ENCODE peak calls at places on chromosomes 6 and 20, in six cellular contexts. Q, O, S, Y, I and A are unnamed samples.

GRCh38 chr20:63519765-63520593 is 586 bp upstream of the PPDPF start:
- DNase-seq in Q (no peak), O (peak; percentile 86), S (peak; percentile 87), Y (no peak), I (no peak), A (peak; percentile 64)

GRCh38 chr20:24420567-24420966 is 48.9 kb upstream of the SYNDIG1 start:
- DNase-seq in Q (no peak), O (no peak), S (peak; percentile 36), Y (no peak), I (no peak), A (no peak)

GRCh38 chr20:62104234-62104789 is 18.0 kb upstream of the LSM14B start:
- DNase-seq in Q (no peak), O (no peak), S (no peak), Y (no peak), I (no peak), A (no peak)

GRCh38 chr20:45345104-45345936 is 2.9 kb downstream of the SDC4 start:
- DNase-seq in Q (no peak), O (no peak), S (no peak), Y (no peak), I (no peak), A (no peak)

GRCh38 chr6:132907231-132907630 is 92.9 kb downstream of the RPS12 start:
- DNase-seq in Q (no peak), O (no peak), S (no peak), Y (no peak), I (no peak), A (no peak)

GRCh38 chr20:46626799-46627198 is 24.5 kb downstream of the SLC13A3 start:
- DNase-seq in Q (no peak), O (no peak), S (no peak), Y (no peak), I (no peak), A (no peak)

GRCh38 chr6:70790483-70790882 is 122.8 kb downstream of the SMAP1 start:
- DNase-seq in Q (no peak), O (no peak), S (no peak), Y (no peak), I (no peak), A (no peak)

GRCh38 chr6:96007663-96008062 is 8.1 kb upstream of the FUT9 start:
- DNase-seq in Q (no peak), O (no peak), S (no peak), Y (no peak), I (peak; percentile 74), A (no peak)

GRCh38 chr6:75528423-75528822 is 34.8 kb upstream of the FILIP1 start:
- DNase-seq in Q (no peak), O (peak; percentile 11), S (no peak), Y (no peak), I (no peak), A (no peak)

GRCh38 chr20:5950271-5951031 is at the start of the genes MCM8 and TRMT6:
- DNase-seq in Q (peak; percentile 83), O (peak; percentile 98), S (peak; percentile 91), Y (peak; percentile 95), I (peak; percentile 99), A (peak; percentile 94)
- H3K79me2 ChIP-seq in Q (peaks cover 42% of the 10 kb centered on the region), O (peaks cover 33% of the 10 kb centered on the region), S (peaks cover 57% of the 10 kb centered on the region), Y (peaks cover 68% of the 10 kb centered on the region), I (peaks cover 39% of the 10 kb centered on the region), A (peaks cover 35% of the 10 kb centered on the region)

GRCh38 chr6:31886426-31887068 is 7.8 kb upstream of the SLC44A4 start:
- DNase-seq in Q (no peak), O (no peak), S (peak; percentile 11), Y (no peak), I (no peak), A (no peak)
- TF ChIP-seq POLR2AphosphoS5 in Q (no peak), O (no peak), S (no peak), Y (no peak), I (no peak), A (no peak)

GRCh38 chr6:17901493-17901892 is 85.9 kb downstream of the KIF13A start:
- DNase-seq in Q (no peak), O (no peak), S (no peak), Y (no peak), I (no peak), A (no peak)

GRCh38 chr6:17905611-17906592 is 81.5 kb downstream of the KIF13A start:
- DNase-seq in Q (no peak), O (no peak), S (no peak), Y (no peak), I (no peak), A (no peak)

GRCh38 chr6:17900011-17900410 is 87.4 kb downstream of the KIF13A start:
- DNase-seq in Q (no peak), O (no peak), S (no peak), Y (no peak), I (no peak), A (no peak)

GRCh38 chr6:17904491-17905120 is 82.8 kb downstream of the KIF13A start:
- DNase-seq in Q (no peak), O (no peak), S (no peak), Y (no peak), I (no peak), A (no peak)

GRCh38 chr6:17902953-17903352 is 84.5 kb downstream of the KIF13A start:
- DNase-seq in Q (no peak), O (no peak), S (no peak), Y (no peak), I (no peak), A (no peak)
- H3K79me2 ChIP-seq in Q (no peaks in the 10 kb centered on the region), O (peaks cover 59% of the 10 kb centered on the region), S (peaks cover 72% of the 10 kb centered on the region), Y (peaks cover 3% of the 10 kb centered on the region), I (peaks cover 3% of the 10 kb centered on the region), A (peaks cover 13% of the 10 kb centered on the region)

GRCh38 chr6:8218861-8219260 is 116.5 kb upstream of the EEF1E1 start:
- DNase-seq in Q (no peak), O (no peak), S (no peak), Y (no peak), I (no peak), A (no peak)
- TF ChIP-seq POLR2AphosphoS5 in Q (no peak), O (no peak), S (no peak), Y (no peak), I (no peak), A (no peak)

GRCh38 chr6:104862456-104862855 is 2.7 kb upstream of the HACE1 start:
- DNase-seq in Q (no peak), O (no peak), S (no peak), Y (no peak), I (no peak), A (no peak)

GRCh38 chr6:104860221-104860620 is 502 bp upstream of the HACE1 start:
- DNase-seq in Q (no peak), O (no peak), S (no peak), Y (no peak), I (no peak), A (no peak)

GRCh38 chr6:104855507-104855906 is 4.2 kb downstream of the HACE1 start:
- DNase-seq in Q (no peak), O (no peak), S (no peak), Y (no peak), I (no peak), A (no peak)

DNA sequence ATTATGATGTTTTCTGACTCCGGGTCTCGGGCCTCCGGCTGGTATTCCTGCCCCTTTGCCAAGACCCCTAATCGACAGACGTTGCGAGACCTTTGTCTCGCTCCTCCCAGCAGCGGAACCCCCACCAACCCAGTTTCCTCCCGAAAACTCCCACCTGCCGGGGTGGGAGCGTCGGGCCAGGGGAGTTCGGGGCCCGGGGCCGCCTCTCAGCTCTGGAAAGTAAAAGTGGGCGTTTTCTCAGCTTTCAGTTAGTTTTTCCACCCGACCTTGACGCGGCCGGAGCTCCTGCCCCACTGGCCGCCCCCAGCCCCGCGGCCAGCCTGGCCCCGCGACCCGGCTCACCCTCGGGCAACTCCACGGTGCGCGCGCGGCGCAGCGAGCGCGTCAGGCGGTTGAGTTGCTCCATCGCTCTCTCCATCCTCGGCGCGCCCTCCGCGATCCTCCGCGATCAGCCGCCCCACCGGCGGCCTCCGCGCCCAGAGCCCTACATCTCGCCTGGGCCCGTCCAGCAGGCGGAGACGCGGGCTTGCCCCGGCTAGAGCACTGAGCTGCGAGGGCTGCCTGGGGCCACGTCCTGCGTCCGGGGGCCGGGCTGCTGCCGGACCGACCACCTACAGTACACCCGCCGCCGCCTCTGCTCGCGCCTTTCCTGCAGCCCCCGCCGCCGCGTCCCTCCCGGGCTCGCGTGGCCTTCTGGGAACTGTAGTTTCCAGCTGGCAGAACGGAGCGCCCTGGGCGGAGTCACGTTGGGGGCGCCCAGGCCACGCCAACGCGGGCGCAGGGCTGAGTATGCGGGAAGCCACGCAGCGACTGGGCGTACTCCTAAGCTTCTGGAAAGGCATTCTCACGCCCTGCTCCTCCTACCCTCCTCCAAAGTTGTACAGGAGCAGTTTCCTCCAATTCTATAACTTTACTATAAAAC is at the start of gene HACE1:
- DNase-seq in Q (peak; percentile 45), O (peak; percentile 97), S (peak; percentile 96), Y (peak; percentile 74), I (peak; percentile 78), A (peak; percentile 93)
- H3K79me2 ChIP-seq in Q (no peaks in the 10 kb centered on the region), O (peaks cover 46% of the 10 kb centered on the region), S (peaks cover 34% of the 10 kb centered on the region), Y (peaks cover 19% of the 10 kb centered on the region), I (peaks cover 9% of the 10 kb centered on the region), A (peaks cover 11% of the 10 kb centered on the region)